ENCODE peak calls at places on chromosomes 7 and 10, in five cellular contexts. I, V, U, F and B are unnamed samples.

GRCh38 chr10:132961864-132962622 is 19.7 kb upstream of the CFAP46 start:
- DNase-seq in I (peak), V (peak), U (peak), F (peak), B (peak)

GRCh38 chr7:38541440-38541839 is 89.7 kb downstream of the AMPH start:
- DNase-seq in I (no peak), V (no peak), U (no peak), F (no peak), B (no peak)

GRCh38 chr7:76261935-76262334 is 40.5 kb upstream of the HSPB1 start:
- DNase-seq in I (no peak), V (no peak), U (no peak), F (no peak), B (no peak)

GRCh38 chr10:79452174-79452611 is 6.8 kb upstream of the ZCCHC24 start:
- DNase-seq in I (no peak), V (no peak), U (no peak), F (peak), B (no peak)

GRCh38 chr7:27159278-27160146 is 3.0 kb upstream of the HOXA7 start:
- DNase-seq in I (no peak), V (no peak), U (peak), F (no peak), B (peak)

GRCh38 chr7:26005683-26006410 is 146.2 kb upstream of the NFE2L3 start:
- DNase-seq in I (no peak), V (no peak), U (no peak), F (peak), B (no peak)

GRCh38 chr10:24639124-24639523 is 84.6 kb downstream of the ARHGAP21 start:
- DNase-seq in I (no peak), V (no peak), U (no peak), F (no peak), B (no peak)

GRCh38 chr7:69932034-69932628 is 333.9 kb downstream of the AUTS2 start:
- DNase-seq in I (peak), V (no peak), U (no peak), F (peak), B (peak)

GRCh38 chr7:130400120-130400572 is 19.9 kb downstream of the CPA1 start:
- DNase-seq in I (peak), V (no peak), U (no peak), F (peak), B (peak)

GRCh38 chr10:77139145-77139692 is 498.4 kb downstream of the KCNMA1 start:
- DNase-seq in I (no peak), V (no peak), U (no peak), F (no peak), B (no peak)

GRCh38 chr7:10708447-10708846 is 265.2 kb upstream of the PHF14 start:
- DNase-seq in I (no peak), V (no peak), U (no peak), F (peak), B (no peak)

GRCh38 chr10:79331709-79332108 is 15.6 kb upstream of the PPIF start:
- DNase-seq in I (peak), V (no peak), U (no peak), F (no peak), B (peak)

GRCh38 chr7:6306471-6306870 is 34.0 kb upstream of the CYTH3 start:
- DNase-seq in I (no peak), V (no peak), U (no peak), F (no peak), B (peak)

GRCh38 chr10:21084700-21085099 is 187.6 kb upstream of the NEBL start:
- DNase-seq in I (no peak), V (no peak), U (no peak), F (no peak), B (no peak)

GRCh38 chr10:43075612-43076003 is 1.3 kb upstream of the RET start:
- DNase-seq in I (no peak), V (no peak), U (no peak), F (no peak), B (no peak)

GRCh38 chr7:142250705-142251104 is 7.2 kb downstream of the PRSS58 start:
- DNase-seq in I (no peak), V (no peak), U (no peak), F (no peak), B (no peak)

GRCh38 chr7:2666130-2666529 is 21.9 kb upstream of the AMZ1 start:
- DNase-seq in I (no peak), V (no peak), U (no peak), F (no peak), B (no peak)

GRCh38 chr10:707456-707855 is 18.0 kb upstream of the DIP2C start:
- DNase-seq in I (no peak), V (no peak), U (no peak), F (no peak), B (no peak)

GRCh38 chr10:24707445-24707844 is 16.2 kb downstream of the ARHGAP21 start:
- DNase-seq in I (no peak), V (no peak), U (no peak), F (no peak), B (peak)

GRCh38 chr7:139084709-139085108 is 24.8 kb downstream of the ZC3HAV1 start:
- DNase-seq in I (no peak), V (no peak), U (no peak), F (no peak), B (no peak)

GRCh38 chr10:132185601-132186487 is 904 bp upstream of the DPYSL4 start:
- DNase-seq in I (no peak), V (peak), U (peak), F (peak), B (no peak)

GRCh38 chr7:74212661-74213060 is 2.9 kb downstream of the LAT2 start:
- DNase-seq in I (no peak), V (no peak), U (no peak), F (no peak), B (no peak)

GRCh38 chr7:7719235-7719634 is 828 bp upstream of the RPA3 start:
- DNase-seq in I (peak), V (no peak), U (no peak), F (peak), B (peak)

GRCh38 chr7:20351901-20352300 is 21.2 kb downstream of the ITGB8 start:
- DNase-seq in I (no peak), V (no peak), U (no peak), F (no peak), B (peak)

GRCh38 chr10:114458216-114458615 is 53.9 kb upstream of the AFAP1L2 start:
- DNase-seq in I (no peak), V (no peak), U (no peak), F (no peak), B (no peak)

GRCh38 chr10:114453576-114453975 is 49.3 kb upstream of the AFAP1L2 start:
- DNase-seq in I (no peak), V (no peak), U (no peak), F (no peak), B (no peak)

DNA sequence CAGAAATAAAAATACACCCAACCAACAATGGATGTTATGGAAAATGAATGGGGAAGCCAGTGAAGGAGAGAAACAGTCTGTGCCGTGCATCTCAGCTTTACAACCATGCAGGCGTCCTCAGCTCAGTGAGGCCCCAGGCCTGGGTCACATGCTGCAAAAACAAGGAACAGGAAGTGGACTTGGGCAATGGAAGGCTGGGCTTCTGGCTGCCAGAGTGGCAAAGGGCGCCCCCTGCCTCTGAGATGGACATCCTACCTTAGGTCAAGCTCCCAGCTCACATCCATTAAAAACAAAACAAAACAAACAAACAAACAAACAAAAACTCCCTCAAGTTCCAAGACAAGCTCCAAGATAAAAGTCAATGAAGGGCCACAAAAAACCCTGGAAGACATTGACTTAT is 54.7 kb upstream of the AFAP1L2 start:
- DNase-seq in I (no peak), V (peak), U (peak), F (peak), B (peak)
- TF ChIP-seq CTCF in I (peak), V (peak), U (peak), F (peak), B (peak)

DNA sequence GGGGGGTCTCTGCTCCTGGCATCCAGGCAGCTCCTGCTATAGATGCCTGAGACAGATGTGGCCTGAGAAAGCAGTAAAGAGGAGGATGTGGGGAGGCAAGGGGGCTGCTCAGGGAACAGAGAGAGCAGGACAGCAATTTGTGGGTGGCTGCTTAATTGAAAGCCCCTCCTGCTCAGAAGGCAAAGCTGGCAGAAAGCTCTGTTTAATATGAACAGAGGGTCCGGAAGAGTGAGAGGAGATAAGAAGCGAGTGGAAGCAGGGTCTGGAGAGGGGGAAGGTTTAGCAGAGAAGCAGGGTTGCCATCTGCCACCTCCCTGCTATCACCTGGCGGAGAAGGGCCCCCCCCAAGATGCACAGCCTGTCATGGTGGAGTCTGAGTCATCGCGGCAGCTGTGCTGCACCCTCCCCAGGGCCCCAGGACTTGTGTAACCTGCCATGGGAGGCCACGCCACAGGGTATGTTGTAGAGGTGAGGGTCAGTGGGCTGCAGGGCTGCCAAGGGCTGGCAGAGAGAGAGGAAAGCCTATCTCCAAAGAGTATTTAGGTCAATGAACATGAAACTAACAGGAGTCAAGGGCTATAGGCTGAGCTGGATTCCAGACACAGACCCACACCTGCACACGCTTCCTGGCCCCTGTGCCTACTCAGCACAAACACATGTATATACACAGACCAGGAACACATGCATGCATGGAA is 1109.8 kb upstream of the AUTS2 start:
- DNase-seq in I (no peak), V (no peak), U (no peak), F (no peak), B (no peak)
- H3K4me3 ChIP-seq in I (no peak), V (no peak), U (no peak), F (no peak), B (no peak)

GRCh38 chr7:48130658-48131108 is 40.6 kb upstream of the ABCA13 start:
- DNase-seq in I (no peak), V (no peak), U (no peak), F (no peak), B (no peak)

GRCh38 chr7:48126037-48126436 is 37.0 kb downstream of the UPP1 start:
- DNase-seq in I (no peak), V (no peak), U (no peak), F (no peak), B (no peak)
- TF ChIP-seq CTCF in I (no peak), V (no peak), U (no peak), F (no peak), B (no peak)

GRCh38 chr7:39622609-39623311 is 612 bp upstream of the RALA start:
- DNase-seq in I (no peak), V (no peak), U (no peak), F (no peak), B (no peak)

GRCh38 chr7:39624202-39624807 is 933 bp downstream of the RALA start:
- DNase-seq in I (no peak), V (no peak), U (no peak), F (peak), B (peak)

GRCh38 chr7:39621261-39621660 is 2.1 kb upstream of the RALA start:
- DNase-seq in I (peak), V (no peak), U (no peak), F (no peak), B (peak)

GRCh38 chr7:39623312-39624201 is at the start of gene RALA:
- DNase-seq in I (peak), V (peak), U (peak), F (peak), B (peak)

DNA sequence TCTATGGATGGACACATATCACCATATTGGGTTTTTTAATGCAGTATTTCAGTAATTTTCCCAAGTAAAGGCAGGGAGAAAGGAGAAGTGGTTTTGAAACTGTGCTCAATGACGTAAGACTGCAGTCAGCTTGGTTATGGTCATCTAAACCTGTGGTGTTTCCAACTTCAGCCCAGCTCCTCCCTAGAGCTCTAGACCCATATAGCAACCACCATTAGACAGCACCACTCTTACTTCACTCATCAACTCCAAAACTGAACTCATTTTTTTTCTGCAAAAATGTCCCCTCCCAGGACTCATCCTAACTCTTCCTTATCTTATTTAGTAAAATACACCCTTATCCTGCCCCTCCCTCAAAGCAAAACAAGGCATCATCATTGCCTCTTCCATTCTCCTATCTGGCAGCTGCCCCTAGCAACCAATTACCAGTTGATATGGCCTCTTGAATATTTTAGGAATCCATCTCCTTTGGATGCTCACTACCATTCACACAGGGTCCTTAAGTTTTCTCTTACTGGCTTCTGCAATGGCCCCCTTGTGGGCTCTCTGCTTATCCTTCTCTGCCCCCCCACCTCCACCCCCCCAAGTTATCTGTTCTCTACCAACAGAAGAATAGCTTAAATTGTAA is 1.5 kb upstream of the RALA start:
- DNase-seq in I (no peak), V (no peak), U (no peak), F (no peak), B (peak)
- H3K4me3 ChIP-seq in I (no peak), V (no peak), U (peak), F (peak), B (no peak)

GRCh38 chr7:16694806-16695205 is 48.8 kb downstream of the BZW2 start:
- DNase-seq in I (no peak), V (no peak), U (no peak), F (no peak), B (no peak)

GRCh38 chr7:16698200-16698910 is 52.4 kb downstream of the BZW2 start:
- DNase-seq in I (no peak), V (no peak), U (no peak), F (no peak), B (no peak)

GRCh38 chr7:16697507-16698199 is 51.7 kb downstream of the BZW2 start:
- DNase-seq in I (no peak), V (no peak), U (no peak), F (no peak), B (no peak)

GRCh38 chr7:16693601-16694318 is 47.8 kb downstream of the BZW2 start:
- DNase-seq in I (no peak), V (no peak), U (no peak), F (no peak), B (no peak)

DNA sequence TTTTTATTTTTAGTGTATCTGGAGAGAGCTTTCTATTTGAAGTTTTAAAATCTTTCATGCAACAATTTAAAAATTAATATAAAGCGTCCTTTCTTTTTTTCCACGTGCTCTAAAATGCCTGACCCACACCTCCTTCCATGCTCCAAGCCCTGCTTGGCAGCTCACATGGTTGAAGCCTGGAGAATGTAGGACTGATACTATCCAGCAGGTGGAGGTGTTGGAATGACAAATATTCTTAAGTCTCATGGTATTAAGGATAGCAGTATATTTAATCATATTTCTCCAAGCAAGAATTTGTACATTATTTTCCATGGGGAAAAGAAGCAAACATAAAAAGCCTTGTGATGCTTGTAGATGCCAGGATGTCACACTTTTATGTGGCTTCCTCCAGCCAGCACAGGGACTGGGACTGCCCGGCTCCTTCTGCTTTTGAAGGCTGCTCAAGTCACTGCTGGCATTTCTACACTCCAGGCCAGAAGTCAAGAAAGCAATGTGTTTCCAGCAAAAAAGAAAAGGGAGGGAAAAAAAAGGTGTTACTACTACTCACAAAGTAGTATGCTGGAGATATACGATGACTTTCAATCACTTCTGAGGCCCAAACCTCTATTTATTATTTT is 49.7 kb downstream of the BZW2 start:
- DNase-seq in I (no peak), V (no peak), U (no peak), F (peak), B (peak)
- TF ChIP-seq CTCF in I (peak), V (peak), U (peak), F (peak), B (peak)

GRCh38 chr7:137835486-137836112 is 11.2 kb downstream of the DGKI start:
- DNase-seq in I (no peak), V (no peak), U (no peak), F (no peak), B (no peak)
- H3K4me3 ChIP-seq in I (no peak), V (no peak), U (no peak), F (no peak), B (no peak)

GRCh38 chr7:99008921-99009530 is 130.7 kb downstream of the TRRAP start:
- DNase-seq in I (no peak), V (no peak), U (no peak), F (no peak), B (no peak)

GRCh38 chr7:99006739-99007424 is 128.6 kb downstream of the TRRAP start:
- DNase-seq in I (no peak), V (no peak), U (no peak), F (no peak), B (no peak)

GRCh38 chr7:99005776-99006175 is 127.4 kb downstream of the TRRAP start:
- DNase-seq in I (no peak), V (no peak), U (no peak), F (no peak), B (no peak)

GRCh38 chr7:99010281-99010680 is 131.9 kb downstream of the TRRAP start:
- DNase-seq in I (no peak), V (no peak), U (no peak), F (no peak), B (no peak)

DNA sequence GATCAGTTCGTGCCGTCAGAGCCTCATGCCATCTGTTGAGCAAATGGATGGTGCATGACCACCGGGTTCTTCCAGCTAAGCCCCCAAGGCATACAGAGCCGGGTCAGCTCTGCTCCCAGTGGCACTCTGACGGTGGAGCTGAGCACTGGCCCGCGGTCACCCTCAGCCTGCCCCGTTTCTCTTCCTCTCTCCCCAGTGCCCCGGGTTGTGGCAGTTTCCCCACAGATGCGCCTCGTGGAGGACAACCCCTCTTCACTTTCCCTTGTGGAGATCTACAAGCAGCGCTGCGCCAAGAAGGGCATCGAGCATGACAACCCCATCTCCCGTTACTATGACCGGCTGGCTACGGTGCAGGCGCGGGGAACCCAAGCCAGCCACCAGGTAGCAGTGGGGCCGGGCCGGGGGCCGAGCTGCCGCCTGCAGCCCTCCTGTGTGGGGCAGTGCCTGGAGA is 129.9 kb downstream of the TRRAP start:
- DNase-seq in I (no peak), V (no peak), U (no peak), F (no peak), B (no peak)
- TF ChIP-seq CTCF in I (no peak), V (no peak), U (no peak), F (no peak), B (no peak)

DNA sequence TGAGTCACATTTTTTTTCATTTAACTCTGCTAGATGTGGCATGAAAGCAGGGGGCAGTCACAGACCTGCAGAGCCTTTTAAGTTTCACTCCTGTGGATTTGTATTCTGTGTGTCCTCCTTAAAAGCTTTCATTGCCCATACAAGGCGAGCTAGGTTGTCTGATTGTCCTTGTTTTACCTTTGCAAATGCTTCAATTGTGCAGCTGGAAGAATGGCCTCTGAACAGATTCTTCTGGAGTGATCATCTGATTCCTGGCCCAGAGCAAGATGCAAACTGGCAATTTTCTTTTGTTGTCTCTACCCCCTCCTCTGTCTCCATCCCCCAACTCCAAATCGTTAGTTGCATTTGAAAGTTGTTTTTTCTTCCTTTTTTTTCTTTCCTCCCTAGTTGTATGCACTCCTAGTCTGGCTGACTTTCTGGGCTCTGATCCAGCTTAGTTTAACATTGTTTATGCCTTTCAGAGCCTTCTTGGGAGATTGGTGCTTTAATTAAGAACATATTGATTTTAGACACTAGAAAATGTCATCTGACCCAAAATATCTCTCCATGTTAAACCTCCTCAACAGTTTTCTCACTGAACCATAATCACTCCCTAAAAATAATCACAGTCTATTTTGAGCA is 150.2 kb downstream of the REEP3 start:
- DNase-seq in I (peak), V (no peak), U (no peak), F (peak), B (peak)
- H3K4me3 ChIP-seq in I (no peak), V (no peak), U (no peak), F (no peak), B (no peak)